ENCODE peak calls at places on chromosomes 13 and 19, in seven cellular contexts. One of them, this sample, is unnamed.

GRCh38 chr19:10719466-10719961 is 1.6 kb downstream of the DNM2 start:
- DNase-seq in H1: no peak
- DNase-seq in mesenchymal stem cell: peak
- DNase-seq in H9: no peak
- DNase-seq in mesendoderm: peak
- DNase-seq in trophoblast cell: no peak
- DNase-seq in IMR-90: no peak
- DNase-seq in this sample: no peak

GRCh38 chr19:6276447-6276846 is 3.3 kb downstream of the MLLT1 start:
- DNase-seq in IMR-90: peak
- DNase-seq in H1: no peak
- DNase-seq in trophoblast cell: no peak
- DNase-seq in H9: no peak
- DNase-seq in mesenchymal stem cell: peak
- DNase-seq in mesendoderm: peak
- DNase-seq in this sample: no peak

GRCh38 chr13:49443327-49443688 is 556 bp downstream of the CAB39L start:
- DNase-seq in trophoblast cell: no peak
- DNase-seq in H1: no peak
- DNase-seq in H9: no peak
- DNase-seq in mesenchymal stem cell: no peak
- DNase-seq in IMR-90: peak
- DNase-seq in mesendoderm: no peak
- DNase-seq in this sample: peak

GRCh38 chr19:6376512-6377193 is 920 bp upstream of the PSPN start:
- DNase-seq in mesenchymal stem cell: no peak
- DNase-seq in H9: no peak
- DNase-seq in IMR-90: no peak
- DNase-seq in trophoblast cell: peak
- DNase-seq in H1: no peak
- DNase-seq in mesendoderm: no peak
- DNase-seq in this sample: no peak

GRCh38 chr13:31824705-31825512 is 85.6 kb downstream of the RXFP2 start:
- DNase-seq in mesenchymal stem cell: peak
- DNase-seq in trophoblast cell: no peak
- DNase-seq in H9: no peak
- DNase-seq in IMR-90: peak
- DNase-seq in mesendoderm: peak
- DNase-seq in H1: no peak
- DNase-seq in this sample: no peak

GRCh38 chr13:95968906-95969305 is 84.3 kb downstream of the UGGT2 start:
- DNase-seq in H1: no peak
- DNase-seq in mesendoderm: no peak
- DNase-seq in trophoblast cell: no peak
- DNase-seq in IMR-90: no peak
- DNase-seq in H9: no peak
- DNase-seq in mesenchymal stem cell: peak
- DNase-seq in this sample: no peak

GRCh38 chr19:457636-458035 is 3.2 kb downstream of the SHC2 start:
- DNase-seq in mesendoderm: no peak
- DNase-seq in mesenchymal stem cell: no peak
- DNase-seq in IMR-90: no peak
- DNase-seq in H9: no peak
- DNase-seq in trophoblast cell: no peak
- DNase-seq in H1: no peak
- DNase-seq in this sample: no peak

GRCh38 chr13:80469841-80470378 is 129.0 kb upstream of the SPRY2 start:
- DNase-seq in trophoblast cell: peak
- DNase-seq in IMR-90: peak
- DNase-seq in mesenchymal stem cell: peak
- DNase-seq in H9: no peak
- DNase-seq in mesendoderm: no peak
- DNase-seq in H1: no peak
- DNase-seq in this sample: no peak

GRCh38 chr19:30671622-30672051 is 299.5 kb downstream of the ZNF536 start:
- DNase-seq in IMR-90: no peak
- DNase-seq in H9: no peak
- DNase-seq in H1: no peak
- DNase-seq in mesendoderm: no peak
- DNase-seq in trophoblast cell: no peak
- DNase-seq in mesenchymal stem cell: no peak
- DNase-seq in this sample: no peak

GRCh38 chr13:108276060-108276459 is 6.5 kb downstream of the TNFSF13B start:
- DNase-seq in mesendoderm: no peak
- DNase-seq in H1: no peak
- DNase-seq in trophoblast cell: no peak
- DNase-seq in IMR-90: no peak
- DNase-seq in mesenchymal stem cell: no peak
- DNase-seq in H9: no peak
- DNase-seq in this sample: no peak

GRCh38 chr19:17796838-17797168 is 1.9 kb downstream of the B3GNT3 start:
- DNase-seq in trophoblast cell: no peak
- DNase-seq in IMR-90: no peak
- DNase-seq in H9: no peak
- DNase-seq in mesendoderm: no peak
- DNase-seq in mesenchymal stem cell: no peak
- DNase-seq in H1: no peak
- DNase-seq in this sample: no peak

GRCh38 chr13:112104873-112105234 is 37.9 kb downstream of the SOX1 start:
- DNase-seq in mesendoderm: no peak
- DNase-seq in IMR-90: no peak
- DNase-seq in H9: no peak
- DNase-seq in trophoblast cell: no peak
- DNase-seq in mesenchymal stem cell: no peak
- DNase-seq in H1: no peak
- DNase-seq in this sample: no peak
- H3K4ac ChIP-seq in mesendoderm: no peak
- H3K4ac ChIP-seq in IMR-90: no peak
- H3K4ac ChIP-seq in H9: no peak
- H3K4ac ChIP-seq in trophoblast cell: no peak
- H3K4ac ChIP-seq in mesenchymal stem cell: no peak
- H3K4ac ChIP-seq in H1: no peak
- H3K4ac ChIP-seq in this sample: peak

DNA sequence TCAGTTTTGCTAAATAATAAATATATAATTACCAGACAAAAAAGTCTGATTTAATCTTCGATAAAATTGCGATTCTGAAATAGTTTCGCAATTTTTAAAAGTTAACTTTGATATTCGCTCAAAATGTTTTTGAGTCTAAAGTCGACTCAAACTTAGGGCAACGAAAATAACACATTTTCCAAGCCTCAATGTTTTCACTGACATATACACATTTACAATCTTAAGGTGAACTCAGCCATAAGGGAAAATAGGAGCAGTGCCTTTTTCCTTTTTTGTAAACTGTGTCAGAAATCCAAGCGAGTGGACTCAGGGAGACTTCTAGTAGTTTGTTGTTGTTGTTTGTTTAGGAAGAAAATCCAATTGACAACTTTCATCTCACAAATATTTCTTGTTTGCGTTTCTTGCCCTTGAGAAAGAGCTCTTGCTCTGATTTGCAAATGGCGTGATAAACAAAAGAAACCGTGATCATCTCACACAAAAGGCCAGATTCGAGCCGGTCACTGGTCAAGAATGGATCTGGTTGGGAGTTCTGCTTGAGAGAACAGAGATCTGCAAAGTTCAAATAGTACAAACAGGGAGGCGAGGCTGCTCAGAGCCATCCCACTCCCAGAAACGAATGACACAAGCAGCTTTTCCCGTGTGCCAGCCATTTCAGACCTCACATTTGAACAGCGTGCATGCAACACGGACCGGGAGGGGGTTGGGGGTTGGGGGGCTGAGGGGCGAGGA is 2.1 kb downstream of the SOX21 start:
- DNase-seq in IMR-90: no peak
- DNase-seq in H9: peak
- DNase-seq in mesendoderm: peak
- DNase-seq in mesenchymal stem cell: peak
- DNase-seq in trophoblast cell: no peak
- DNase-seq in H1: no peak
- DNase-seq in this sample: no peak
- H3K4ac ChIP-seq in IMR-90: no peak
- H3K4ac ChIP-seq in H9: no peak
- H3K4ac ChIP-seq in mesendoderm: no peak
- H3K4ac ChIP-seq in mesenchymal stem cell: no peak
- H3K4ac ChIP-seq in trophoblast cell: no peak
- H3K4ac ChIP-seq in H1: no peak
- H3K4ac ChIP-seq in this sample: no peak

DNA sequence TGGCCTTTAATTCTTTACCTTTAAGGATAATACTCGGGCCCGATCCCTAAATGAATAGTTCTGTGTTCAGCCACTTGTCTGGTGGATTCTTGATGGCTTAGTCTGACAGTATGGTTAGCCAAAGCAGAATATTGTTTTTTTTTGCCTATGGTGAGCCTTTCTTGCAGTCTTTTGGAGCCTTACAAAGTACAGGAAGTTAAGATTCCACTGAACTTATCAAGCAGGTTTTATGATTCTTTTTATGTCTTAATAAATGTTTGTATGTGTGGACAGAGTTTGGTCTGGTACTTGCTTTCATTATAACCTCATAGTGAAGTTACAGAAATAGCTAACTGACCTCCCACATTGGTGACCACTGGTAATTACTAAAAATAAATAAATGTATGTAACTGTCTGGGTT is 17.1 kb downstream of the PCCA start:
- DNase-seq in IMR-90: peak
- DNase-seq in mesenchymal stem cell: peak
- DNase-seq in H1: no peak
- DNase-seq in trophoblast cell: no peak
- DNase-seq in H9: no peak
- DNase-seq in mesendoderm: no peak
- DNase-seq in this sample: no peak
- H3K4ac ChIP-seq in IMR-90: no peak
- H3K4ac ChIP-seq in mesenchymal stem cell: no peak
- H3K4ac ChIP-seq in H1: no peak
- H3K4ac ChIP-seq in trophoblast cell: no peak
- H3K4ac ChIP-seq in H9: no peak
- H3K4ac ChIP-seq in mesendoderm: no peak
- H3K4ac ChIP-seq in this sample: no peak

DNA sequence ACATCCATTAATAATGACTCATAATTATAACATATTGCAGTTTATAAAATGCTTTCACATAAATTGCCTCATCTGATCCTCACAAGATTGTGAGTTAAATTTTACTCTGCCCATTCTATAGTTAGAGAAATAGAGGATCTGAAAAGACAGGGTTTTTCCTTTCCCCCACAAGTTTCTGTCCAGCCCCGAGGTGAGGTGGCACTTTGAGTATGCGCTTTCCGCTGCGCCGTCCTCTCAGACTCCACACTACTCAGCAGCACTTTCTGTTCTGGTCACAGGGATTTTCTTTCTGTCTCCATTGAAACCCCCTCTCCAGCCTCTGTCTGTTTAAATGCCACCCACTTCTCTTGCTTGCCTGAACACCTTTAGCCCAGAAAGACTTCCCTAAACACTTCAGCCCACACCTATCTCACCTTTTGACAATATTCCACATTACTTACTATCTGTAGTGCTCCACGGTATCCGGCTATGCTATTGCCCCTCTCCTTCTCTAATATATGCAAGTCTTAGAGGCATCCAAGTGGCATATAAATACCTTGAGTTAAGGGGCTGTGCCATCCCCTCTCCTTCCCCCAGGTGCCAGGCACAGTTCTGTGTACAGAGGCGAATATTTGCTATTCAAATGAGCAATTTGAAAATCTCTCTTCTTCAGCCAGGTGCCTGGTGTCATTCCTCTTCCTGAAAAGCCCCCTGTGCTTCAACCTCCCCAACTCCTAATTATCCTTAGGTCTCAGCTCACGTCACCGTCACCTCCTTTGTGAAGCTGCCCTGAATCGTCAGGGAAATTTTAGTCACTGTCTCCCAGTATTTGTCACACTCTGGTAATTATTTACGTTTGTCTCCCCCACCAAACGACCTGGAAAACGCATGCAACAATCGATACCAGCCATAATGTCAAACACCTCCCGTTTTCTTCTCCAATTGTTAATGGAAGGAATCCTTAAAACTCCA is 268.7 kb downstream of the NHLRC3 start:
- DNase-seq in H1: no peak
- DNase-seq in mesenchymal stem cell: no peak
- DNase-seq in IMR-90: no peak
- DNase-seq in H9: no peak
- DNase-seq in trophoblast cell: no peak
- DNase-seq in mesendoderm: no peak
- DNase-seq in this sample: no peak
- H3K4ac ChIP-seq in H1: no peak
- H3K4ac ChIP-seq in mesenchymal stem cell: no peak
- H3K4ac ChIP-seq in IMR-90: no peak
- H3K4ac ChIP-seq in H9: no peak
- H3K4ac ChIP-seq in trophoblast cell: no peak
- H3K4ac ChIP-seq in mesendoderm: no peak
- H3K4ac ChIP-seq in this sample: no peak

GRCh38 chr19:1483979-1484428 is 5.0 kb upstream of the C19orf25 start:
- DNase-seq in H9: peak
- DNase-seq in IMR-90: no peak
- DNase-seq in mesenchymal stem cell: no peak
- DNase-seq in mesendoderm: no peak
- DNase-seq in trophoblast cell: no peak
- DNase-seq in H1: no peak
- DNase-seq in this sample: no peak

GRCh38 chr19:1481224-1481892 is 2.3 kb upstream of the C19orf25 start:
- DNase-seq in mesendoderm: no peak
- DNase-seq in IMR-90: no peak
- DNase-seq in trophoblast cell: no peak
- DNase-seq in H1: no peak
- DNase-seq in H9: peak
- DNase-seq in mesenchymal stem cell: no peak
- DNase-seq in this sample: no peak

GRCh38 chr19:1483067-1483978 is 4.3 kb upstream of the C19orf25 start:
- DNase-seq in IMR-90: no peak
- DNase-seq in mesenchymal stem cell: no peak
- DNase-seq in H9: peak
- DNase-seq in trophoblast cell: no peak
- DNase-seq in mesendoderm: no peak
- DNase-seq in H1: no peak
- DNase-seq in this sample: no peak

GRCh38 chr19:1481893-1482360 is 2.9 kb upstream of the C19orf25 start:
- DNase-seq in IMR-90: no peak
- DNase-seq in H9: no peak
- DNase-seq in trophoblast cell: no peak
- DNase-seq in mesendoderm: no peak
- DNase-seq in mesenchymal stem cell: no peak
- DNase-seq in H1: no peak
- DNase-seq in this sample: no peak

GRCh38 chr19:1482361-1483066 is 3.5 kb upstream of the C19orf25 start:
- DNase-seq in mesenchymal stem cell: no peak
- DNase-seq in H1: no peak
- DNase-seq in H9: no peak
- DNase-seq in mesendoderm: no peak
- DNase-seq in trophoblast cell: no peak
- DNase-seq in IMR-90: no peak
- DNase-seq in this sample: no peak
- H3K4ac ChIP-seq in mesenchymal stem cell: no peak
- H3K4ac ChIP-seq in H1: no peak
- H3K4ac ChIP-seq in H9: no peak
- H3K4ac ChIP-seq in mesendoderm: no peak
- H3K4ac ChIP-seq in trophoblast cell: no peak
- H3K4ac ChIP-seq in IMR-90: no peak
- H3K4ac ChIP-seq in this sample: no peak

This sample was measured in neuronal stem cell.